ENCODE peak calls at places on chromosome 2, in seven cellular contexts. One of them, this sample, is unnamed.

GRCh38 chr2:216863946-216864345 is 4.1 kb upstream of the TNP1 start:
- DNase-seq in pancreas: no peak
- DNase-seq in naive thymus-derived CD8-positive, alpha-beta T cell: no peak
- DNase-seq in NCI-H69: no peak
- DNase-seq in upper lobe of right lung: no peak
- DNase-seq in activated CD8-positive, alpha-beta memory T cell treated with anti-CD3 and anti-CD28 coated beads, Interleukin-2, amount 50 U/mL, for 48 hours: no peak
- DNase-seq in GM23248: no peak
- DNase-seq in this sample: no peak

GRCh38 chr2:63048367-63049171 is 2.1 kb upstream of the OTX1 start:
- DNase-seq in pancreas: no peak
- DNase-seq in naive thymus-derived CD8-positive, alpha-beta T cell: no peak
- DNase-seq in NCI-H69: peak
- DNase-seq in upper lobe of right lung: no peak
- DNase-seq in activated CD8-positive, alpha-beta memory T cell treated with anti-CD3 and anti-CD28 coated beads, Interleukin-2, amount 50 U/mL, for 48 hours: peak
- DNase-seq in GM23248: no peak
- DNase-seq in this sample: no peak

GRCh38 chr2:156456616-156457015 is 20.4 kb downstream of the GPD2 start:
- DNase-seq in pancreas: no peak
- DNase-seq in naive thymus-derived CD8-positive, alpha-beta T cell: no peak
- DNase-seq in NCI-H69: no peak
- DNase-seq in upper lobe of right lung: no peak
- DNase-seq in activated CD8-positive, alpha-beta memory T cell treated with anti-CD3 and anti-CD28 coated beads, Interleukin-2, amount 50 U/mL, for 48 hours: no peak
- DNase-seq in GM23248: peak
- DNase-seq in this sample: no peak

GRCh38 chr2:233565685-233566140 is 869 bp downstream of the USP40 start:
- DNase-seq in pancreas: no peak
- DNase-seq in naive thymus-derived CD8-positive, alpha-beta T cell: no peak
- DNase-seq in NCI-H69: peak
- DNase-seq in upper lobe of right lung: no peak
- DNase-seq in activated CD8-positive, alpha-beta memory T cell treated with anti-CD3 and anti-CD28 coated beads, Interleukin-2, amount 50 U/mL, for 48 hours: no peak
- DNase-seq in GM23248: no peak
- DNase-seq in this sample: no peak

GRCh38 chr2:66461751-66462150 is 26.8 kb downstream of the MEIS1 start:
- DNase-seq in pancreas: no peak
- DNase-seq in naive thymus-derived CD8-positive, alpha-beta T cell: no peak
- DNase-seq in NCI-H69: no peak
- DNase-seq in upper lobe of right lung: no peak
- DNase-seq in activated CD8-positive, alpha-beta memory T cell treated with anti-CD3 and anti-CD28 coated beads, Interleukin-2, amount 50 U/mL, for 48 hours: no peak
- DNase-seq in GM23248: no peak
- DNase-seq in this sample: no peak

GRCh38 chr2:50443868-50444267 is 588.1 kb downstream of the NRXN1 start:
- DNase-seq in pancreas: no peak
- DNase-seq in naive thymus-derived CD8-positive, alpha-beta T cell: no peak
- DNase-seq in NCI-H69: peak
- DNase-seq in upper lobe of right lung: no peak
- DNase-seq in activated CD8-positive, alpha-beta memory T cell treated with anti-CD3 and anti-CD28 coated beads, Interleukin-2, amount 50 U/mL, for 48 hours: no peak
- DNase-seq in GM23248: no peak
- DNase-seq in this sample: no peak

GRCh38 chr2:228689049-228689448 is 507.6 kb upstream of the SPHKAP start:
- DNase-seq in pancreas: no peak
- DNase-seq in naive thymus-derived CD8-positive, alpha-beta T cell: no peak
- DNase-seq in NCI-H69: peak
- DNase-seq in upper lobe of right lung: no peak
- DNase-seq in activated CD8-positive, alpha-beta memory T cell treated with anti-CD3 and anti-CD28 coated beads, Interleukin-2, amount 50 U/mL, for 48 hours: no peak
- DNase-seq in GM23248: peak
- DNase-seq in this sample: no peak

GRCh38 chr2:117485588-117485987 is 328.9 kb upstream of the DDX18 start:
- DNase-seq in pancreas: no peak
- DNase-seq in naive thymus-derived CD8-positive, alpha-beta T cell: no peak
- DNase-seq in NCI-H69: no peak
- DNase-seq in upper lobe of right lung: no peak
- DNase-seq in activated CD8-positive, alpha-beta memory T cell treated with anti-CD3 and anti-CD28 coated beads, Interleukin-2, amount 50 U/mL, for 48 hours: no peak
- DNase-seq in GM23248: no peak
- DNase-seq in this sample: no peak

GRCh38 chr2:175003875-175004729 is 1.1 kb downstream of the CHN1 start:
- DNase-seq in pancreas: no peak
- DNase-seq in naive thymus-derived CD8-positive, alpha-beta T cell: no peak
- DNase-seq in NCI-H69: peak
- DNase-seq in upper lobe of right lung: no peak
- DNase-seq in activated CD8-positive, alpha-beta memory T cell treated with anti-CD3 and anti-CD28 coated beads, Interleukin-2, amount 50 U/mL, for 48 hours: no peak
- DNase-seq in GM23248: peak
- DNase-seq in this sample: no peak

GRCh38 chr2:111653913-111654312 is 230.1 kb downstream of the ANAPC1 start:
- DNase-seq in pancreas: no peak
- DNase-seq in naive thymus-derived CD8-positive, alpha-beta T cell: no peak
- DNase-seq in NCI-H69: no peak
- DNase-seq in upper lobe of right lung: no peak
- DNase-seq in activated CD8-positive, alpha-beta memory T cell treated with anti-CD3 and anti-CD28 coated beads, Interleukin-2, amount 50 U/mL, for 48 hours: no peak
- DNase-seq in GM23248: no peak
- DNase-seq in this sample: no peak

GRCh38 chr2:101704046-101704466 is 6.5 kb downstream of the MAP4K4 start:
- DNase-seq in pancreas: no peak
- DNase-seq in naive thymus-derived CD8-positive, alpha-beta T cell: peak
- DNase-seq in NCI-H69: peak
- DNase-seq in upper lobe of right lung: no peak
- DNase-seq in activated CD8-positive, alpha-beta memory T cell treated with anti-CD3 and anti-CD28 coated beads, Interleukin-2, amount 50 U/mL, for 48 hours: no peak
- DNase-seq in GM23248: peak
- DNase-seq in this sample: no peak

GRCh38 chr2:195533771-195534642 is 123.0 kb upstream of the SLC39A10 start:
- DNase-seq in pancreas: no peak
- DNase-seq in naive thymus-derived CD8-positive, alpha-beta T cell: peak
- DNase-seq in NCI-H69: peak
- DNase-seq in upper lobe of right lung: peak
- DNase-seq in activated CD8-positive, alpha-beta memory T cell treated with anti-CD3 and anti-CD28 coated beads, Interleukin-2, amount 50 U/mL, for 48 hours: peak
- DNase-seq in GM23248: peak
- DNase-seq in this sample: peak

GRCh38 chr2:119484834-119485233 is 39.4 kb downstream of the SCTR start:
- DNase-seq in pancreas: no peak
- DNase-seq in naive thymus-derived CD8-positive, alpha-beta T cell: no peak
- DNase-seq in NCI-H69: no peak
- DNase-seq in upper lobe of right lung: no peak
- DNase-seq in activated CD8-positive, alpha-beta memory T cell treated with anti-CD3 and anti-CD28 coated beads, Interleukin-2, amount 50 U/mL, for 48 hours: no peak
- DNase-seq in GM23248: no peak
- DNase-seq in this sample: no peak

GRCh38 chr2:135791418-135792190 is 45.4 kb downstream of the LCT start:
- DNase-seq in pancreas: no peak
- DNase-seq in naive thymus-derived CD8-positive, alpha-beta T cell: no peak
- DNase-seq in NCI-H69: no peak
- DNase-seq in upper lobe of right lung: no peak
- DNase-seq in activated CD8-positive, alpha-beta memory T cell treated with anti-CD3 and anti-CD28 coated beads, Interleukin-2, amount 50 U/mL, for 48 hours: no peak
- DNase-seq in GM23248: peak
- DNase-seq in this sample: no peak

GRCh38 chr2:120275617-120276400 is 23.2 kb downstream of the RALB start:
- DNase-seq in pancreas: peak
- DNase-seq in naive thymus-derived CD8-positive, alpha-beta T cell: no peak
- DNase-seq in NCI-H69: peak
- DNase-seq in upper lobe of right lung: no peak
- DNase-seq in activated CD8-positive, alpha-beta memory T cell treated with anti-CD3 and anti-CD28 coated beads, Interleukin-2, amount 50 U/mL, for 48 hours: no peak
- DNase-seq in GM23248: no peak
- DNase-seq in this sample: no peak

GRCh38 chr2:223204537-223204936 is 152.5 kb downstream of the KCNE4 start:
- DNase-seq in pancreas: no peak
- DNase-seq in naive thymus-derived CD8-positive, alpha-beta T cell: no peak
- DNase-seq in NCI-H69: no peak
- DNase-seq in upper lobe of right lung: no peak
- DNase-seq in activated CD8-positive, alpha-beta memory T cell treated with anti-CD3 and anti-CD28 coated beads, Interleukin-2, amount 50 U/mL, for 48 hours: no peak
- DNase-seq in GM23248: no peak
- DNase-seq in this sample: no peak

GRCh38 chr2:104774631-104775030 is 79.3 kb upstream of the POU3F3 start:
- DNase-seq in pancreas: no peak
- DNase-seq in naive thymus-derived CD8-positive, alpha-beta T cell: no peak
- DNase-seq in NCI-H69: no peak
- DNase-seq in upper lobe of right lung: no peak
- DNase-seq in activated CD8-positive, alpha-beta memory T cell treated with anti-CD3 and anti-CD28 coated beads, Interleukin-2, amount 50 U/mL, for 48 hours: no peak
- DNase-seq in GM23248: no peak
- DNase-seq in this sample: peak

GRCh38 chr2:68465081-68465916 is 1.8 kb downstream of the FBXO48 start:
- DNase-seq in pancreas: no peak
- DNase-seq in naive thymus-derived CD8-positive, alpha-beta T cell: no peak
- DNase-seq in NCI-H69: no peak
- DNase-seq in upper lobe of right lung: no peak
- DNase-seq in activated CD8-positive, alpha-beta memory T cell treated with anti-CD3 and anti-CD28 coated beads, Interleukin-2, amount 50 U/mL, for 48 hours: no peak
- DNase-seq in GM23248: peak
- DNase-seq in this sample: no peak

GRCh38 chr2:6864938-6865345 is 765 bp downstream of the CMPK2 start:
- DNase-seq in pancreas: peak
- DNase-seq in naive thymus-derived CD8-positive, alpha-beta T cell: no peak
- DNase-seq in NCI-H69: no peak
- DNase-seq in upper lobe of right lung: peak
- DNase-seq in activated CD8-positive, alpha-beta memory T cell treated with anti-CD3 and anti-CD28 coated beads, Interleukin-2, amount 50 U/mL, for 48 hours: peak
- DNase-seq in GM23248: no peak
- DNase-seq in this sample: no peak

GRCh38 chr2:774436-774835 is 97.2 kb upstream of the TMEM18 start:
- DNase-seq in pancreas: no peak
- DNase-seq in naive thymus-derived CD8-positive, alpha-beta T cell: no peak
- DNase-seq in NCI-H69: no peak
- DNase-seq in upper lobe of right lung: no peak
- DNase-seq in activated CD8-positive, alpha-beta memory T cell treated with anti-CD3 and anti-CD28 coated beads, Interleukin-2, amount 50 U/mL, for 48 hours: no peak
- DNase-seq in GM23248: no peak
- DNase-seq in this sample: no peak

GRCh38 chr2:64649626-64650025 is 4.1 kb downstream of the SERTAD2 start:
- DNase-seq in pancreas: peak
- DNase-seq in naive thymus-derived CD8-positive, alpha-beta T cell: no peak
- DNase-seq in NCI-H69: no peak
- DNase-seq in upper lobe of right lung: no peak
- DNase-seq in activated CD8-positive, alpha-beta memory T cell treated with anti-CD3 and anti-CD28 coated beads, Interleukin-2, amount 50 U/mL, for 48 hours: no peak
- DNase-seq in GM23248: peak
- DNase-seq in this sample: no peak

GRCh38 chr2:21260316-21260715 is 136.5 kb downstream of the TDRD15 start:
- DNase-seq in pancreas: no peak
- DNase-seq in naive thymus-derived CD8-positive, alpha-beta T cell: no peak
- DNase-seq in NCI-H69: peak
- DNase-seq in upper lobe of right lung: no peak
- DNase-seq in activated CD8-positive, alpha-beta memory T cell treated with anti-CD3 and anti-CD28 coated beads, Interleukin-2, amount 50 U/mL, for 48 hours: no peak
- DNase-seq in GM23248: no peak
- DNase-seq in this sample: no peak

GRCh38 chr2:108878276-108878675 is 91.7 kb downstream of the CCDC138 start:
- DNase-seq in pancreas: no peak
- DNase-seq in naive thymus-derived CD8-positive, alpha-beta T cell: no peak
- DNase-seq in NCI-H69: no peak
- DNase-seq in upper lobe of right lung: no peak
- DNase-seq in activated CD8-positive, alpha-beta memory T cell treated with anti-CD3 and anti-CD28 coated beads, Interleukin-2, amount 50 U/mL, for 48 hours: no peak
- DNase-seq in GM23248: no peak
- DNase-seq in this sample: no peak

GRCh38 chr2:26649322-26649721 is 8.2 kb upstream of the CIB4 start:
- DNase-seq in pancreas: no peak
- DNase-seq in naive thymus-derived CD8-positive, alpha-beta T cell: no peak
- DNase-seq in NCI-H69: no peak
- DNase-seq in upper lobe of right lung: peak
- DNase-seq in activated CD8-positive, alpha-beta memory T cell treated with anti-CD3 and anti-CD28 coated beads, Interleukin-2, amount 50 U/mL, for 48 hours: peak
- DNase-seq in GM23248: no peak
- DNase-seq in this sample: no peak

GRCh38 chr2:226327830-226328229 is 471.8 kb downstream of the IRS1 start:
- DNase-seq in pancreas: no peak
- DNase-seq in naive thymus-derived CD8-positive, alpha-beta T cell: no peak
- DNase-seq in NCI-H69: no peak
- DNase-seq in upper lobe of right lung: no peak
- DNase-seq in activated CD8-positive, alpha-beta memory T cell treated with anti-CD3 and anti-CD28 coated beads, Interleukin-2, amount 50 U/mL, for 48 hours: no peak
- DNase-seq in GM23248: no peak
- DNase-seq in this sample: no peak

GRCh38 chr2:25699206-25699605 is 25.8 kb upstream of the DTNB start:
- DNase-seq in pancreas: no peak
- DNase-seq in naive thymus-derived CD8-positive, alpha-beta T cell: no peak
- DNase-seq in NCI-H69: peak
- DNase-seq in upper lobe of right lung: peak
- DNase-seq in activated CD8-positive, alpha-beta memory T cell treated with anti-CD3 and anti-CD28 coated beads, Interleukin-2, amount 50 U/mL, for 48 hours: no peak
- DNase-seq in GM23248: no peak
- DNase-seq in this sample: no peak

GRCh38 chr2:15750822-15751221 is 159.2 kb downstream of the DDX1 start:
- DNase-seq in pancreas: no peak
- DNase-seq in naive thymus-derived CD8-positive, alpha-beta T cell: no peak
- DNase-seq in NCI-H69: no peak
- DNase-seq in upper lobe of right lung: no peak
- DNase-seq in activated CD8-positive, alpha-beta memory T cell treated with anti-CD3 and anti-CD28 coated beads, Interleukin-2, amount 50 U/mL, for 48 hours: no peak
- DNase-seq in GM23248: no peak
- DNase-seq in this sample: no peak